ENCODE peak calls at places on chromosomes 5 and 9, in four cellular contexts. One of them, this sample, is unnamed.

GRCh38 chr5:36366883-36367282 is 65.2 kb upstream of the RANBP3L start:
- DNase-seq in GM12878: no peak
- DNase-seq in HL-60: no peak
- DNase-seq in K562: no peak
- DNase-seq in this sample: no peak

GRCh38 chr5:756865-757345 is 27.6 kb downstream of the ZDHHC11B start:
- DNase-seq in K562: no peak
- DNase-seq in GM12878: no peak
- DNase-seq in HL-60: no peak
- DNase-seq in this sample: no peak

GRCh38 chr5:171418982-171419662 is at the start of gene FGF18:
- DNase-seq in K562: peak
- DNase-seq in GM12878: no peak
- DNase-seq in HL-60: no peak
- DNase-seq in this sample: peak

GRCh38 chr5:4862500-4862899 is 277.6 kb upstream of the ADAMTS16 start:
- DNase-seq in HL-60: no peak
- DNase-seq in K562: peak
- DNase-seq in GM12878: no peak
- DNase-seq in this sample: no peak

GRCh38 chr5:135376961-135377621 is 21.9 kb downstream of the MACROH2A1 start:
- DNase-seq in HL-60: no peak
- DNase-seq in K562: no peak
- DNase-seq in GM12878: no peak
- DNase-seq in this sample: peak

GRCh38 chr5:54769746-54770145 is 215.6 kb downstream of the ESM1 start:
- DNase-seq in K562: no peak
- DNase-seq in GM12878: no peak
- DNase-seq in HL-60: no peak
- DNase-seq in this sample: no peak

GRCh38 chr5:111680737-111681413 is 76.1 kb downstream of the NREP start:
- DNase-seq in K562: no peak
- DNase-seq in HL-60: no peak
- DNase-seq in GM12878: no peak
- DNase-seq in this sample: no peak

GRCh38 chr9:92954078-92954861 is 6.9 kb downstream of the FGD3 start:
- DNase-seq in K562: no peak
- DNase-seq in HL-60: no peak
- DNase-seq in GM12878: peak
- DNase-seq in this sample: no peak

GRCh38 chr5:42993516-42994284 is 46.4 kb downstream of the ANXA2R start:
- DNase-seq in GM12878: no peak
- DNase-seq in K562: peak
- DNase-seq in HL-60: peak
- DNase-seq in this sample: no peak

GRCh38 chr5:147621016-147621415 is 111.1 kb upstream of the DPYSL3 start:
- DNase-seq in K562: no peak
- DNase-seq in GM12878: no peak
- DNase-seq in HL-60: no peak
- DNase-seq in this sample: no peak

GRCh38 chr5:107979272-107979671 is 308.5 kb upstream of the EFNA5 start:
- DNase-seq in HL-60: no peak
- DNase-seq in GM12878: no peak
- DNase-seq in K562: no peak
- DNase-seq in this sample: no peak

GRCh38 chr5:154860123-154860522 is 1.7 kb downstream of the CNOT8 start:
- DNase-seq in GM12878: no peak
- DNase-seq in K562: peak
- DNase-seq in HL-60: peak
- DNase-seq in this sample: no peak

GRCh38 chr9:92350129-92350739 is 24.5 kb downstream of the CENPP start:
- DNase-seq in HL-60: no peak
- DNase-seq in K562: no peak
- DNase-seq in GM12878: no peak
- DNase-seq in this sample: no peak

GRCh38 chr9:70466976-70467551 is 52.6 kb upstream of the KLF9 start:
- DNase-seq in GM12878: no peak
- DNase-seq in K562: no peak
- DNase-seq in HL-60: peak
- DNase-seq in this sample: no peak

GRCh38 chr9:120689860-120690259 is 24.4 kb downstream of the MEGF9 start:
- DNase-seq in HL-60: no peak
- DNase-seq in GM12878: no peak
- DNase-seq in K562: no peak
- DNase-seq in this sample: no peak

GRCh38 chr5:14678773-14679334 is 14.3 kb downstream of the OTULIN start:
- DNase-seq in K562: no peak
- DNase-seq in GM12878: no peak
- DNase-seq in HL-60: no peak
- DNase-seq in this sample: no peak

GRCh38 chr9:36744678-36745077 is 172.0 kb downstream of the MELK start:
- DNase-seq in K562: no peak
- DNase-seq in HL-60: no peak
- DNase-seq in GM12878: no peak
- DNase-seq in this sample: no peak
- TF ChIP-seq SPI1 in K562: no peak
- TF ChIP-seq SPI1 in HL-60: no peak
- TF ChIP-seq SPI1 in GM12878: no peak
- TF ChIP-seq SPI1 in this sample: no peak

GRCh38 chr5:143601917-143602333 is 198.4 kb upstream of the NR3C1 start:
- DNase-seq in HL-60: peak
- DNase-seq in K562: peak
- DNase-seq in GM12878: no peak
- DNase-seq in this sample: no peak

GRCh38 chr5:143600396-143601075 is 197.1 kb upstream of the NR3C1 start:
- DNase-seq in K562: no peak
- DNase-seq in GM12878: no peak
- DNase-seq in HL-60: peak
- DNase-seq in this sample: no peak

GRCh38 chr5:143601357-143601756 is 197.9 kb upstream of the NR3C1 start:
- DNase-seq in GM12878: no peak
- DNase-seq in K562: no peak
- DNase-seq in HL-60: no peak
- DNase-seq in this sample: no peak

GRCh38 chr5:143606043-143606752 is 202.7 kb upstream of the NR3C1 start:
- DNase-seq in HL-60: no peak
- DNase-seq in GM12878: peak
- DNase-seq in K562: no peak
- DNase-seq in this sample: peak

DNA sequence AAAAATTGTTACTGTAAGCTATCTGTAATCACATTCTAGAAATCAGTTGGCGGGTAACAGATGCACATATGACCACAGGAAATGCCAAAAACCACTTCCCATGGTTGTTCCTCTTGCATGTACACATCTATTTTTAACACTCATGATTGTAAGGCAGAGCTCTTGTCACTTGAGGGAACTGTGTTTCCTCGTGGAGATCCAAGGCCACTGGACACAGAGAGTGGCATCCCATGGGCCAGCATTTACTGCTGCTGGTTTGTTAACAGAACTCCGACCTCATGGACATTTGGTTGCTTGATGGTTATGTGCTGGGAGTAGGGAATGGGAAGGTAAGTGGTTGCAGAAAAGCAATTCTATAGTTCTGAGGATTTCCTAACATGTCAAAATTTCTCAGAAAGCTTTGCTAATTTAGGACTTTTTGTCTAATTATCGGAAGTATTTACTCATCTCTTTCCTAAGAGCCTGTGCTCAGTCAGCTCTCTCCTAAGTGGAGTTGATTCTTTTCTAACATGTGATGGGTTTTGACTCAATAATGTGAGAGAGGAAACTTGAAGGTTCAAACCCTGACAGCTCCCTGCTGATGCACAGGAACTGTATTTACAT is 202.0 kb upstream of the NR3C1 start:
- DNase-seq in HL-60: peak
- DNase-seq in GM12878: peak
- DNase-seq in K562: no peak
- DNase-seq in this sample: no peak
- TF ChIP-seq SPI1 in HL-60: peak
- TF ChIP-seq SPI1 in GM12878: peak
- TF ChIP-seq SPI1 in K562: no peak
- TF ChIP-seq SPI1 in this sample: peak

DNA sequence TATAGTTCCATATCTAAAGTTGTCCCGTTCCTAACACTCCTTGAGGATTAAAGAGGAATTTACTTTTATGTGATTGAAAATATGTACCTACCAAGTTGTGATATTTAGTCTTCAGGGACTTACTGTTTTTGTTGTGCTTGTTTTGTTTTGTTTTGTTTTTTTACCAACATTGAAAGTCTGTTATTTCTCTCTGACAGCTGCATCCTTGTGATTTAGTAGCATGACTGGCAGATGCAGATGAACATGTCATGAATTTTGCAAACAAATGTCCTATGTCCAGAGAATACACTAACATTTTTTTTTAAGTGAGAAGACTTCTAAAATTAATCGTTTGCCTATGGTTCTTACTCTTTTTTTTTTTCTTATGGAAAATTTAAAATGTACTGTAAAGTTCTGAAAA is 85.4 kb downstream of the MAN2A1 start:
- DNase-seq in GM12878: no peak
- DNase-seq in K562: no peak
- DNase-seq in HL-60: no peak
- DNase-seq in this sample: no peak
- TF ChIP-seq SPI1 in GM12878: no peak
- TF ChIP-seq SPI1 in K562: no peak
- TF ChIP-seq SPI1 in HL-60: no peak
- TF ChIP-seq SPI1 in this sample: no peak

GRCh38 chr5:151063136-151063544 is 17.7 kb downstream of the TNIP1 start:
- DNase-seq in GM12878: no peak
- DNase-seq in K562: peak
- DNase-seq in HL-60: no peak
- DNase-seq in this sample: no peak
- TF ChIP-seq SPI1 in GM12878: no peak
- TF ChIP-seq SPI1 in K562: no peak
- TF ChIP-seq SPI1 in HL-60: no peak
- TF ChIP-seq SPI1 in this sample: no peak

DNA sequence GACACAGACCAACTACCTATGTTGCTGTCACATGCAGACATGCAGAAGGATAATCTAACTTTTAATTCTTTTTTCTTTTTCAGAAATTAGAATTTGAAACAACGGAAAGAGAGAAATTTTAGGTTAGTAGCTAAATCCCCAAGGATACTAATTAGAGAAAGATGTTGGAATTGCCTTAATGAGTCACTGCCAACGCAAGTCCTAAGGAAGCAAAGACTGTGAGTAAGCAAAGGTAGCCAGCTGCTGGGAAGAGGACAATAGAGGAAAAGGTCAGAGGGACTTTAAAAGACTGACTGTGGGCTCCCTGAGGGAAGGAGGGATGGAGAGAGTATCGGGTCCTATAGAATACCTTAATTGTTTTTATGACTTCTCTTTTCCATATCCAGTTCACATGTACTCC is 461.9 kb upstream of the PAPPA start:
- DNase-seq in GM12878: no peak
- DNase-seq in HL-60: no peak
- DNase-seq in K562: no peak
- DNase-seq in this sample: no peak
- TF ChIP-seq SPI1 in GM12878: no peak
- TF ChIP-seq SPI1 in HL-60: no peak
- TF ChIP-seq SPI1 in K562: no peak
- TF ChIP-seq SPI1 in this sample: no peak

GRCh38 chr9:106861585-106862114 is 1.3 kb upstream of the ZNF462 start:
- DNase-seq in GM12878: no peak
- DNase-seq in K562: no peak
- DNase-seq in HL-60: no peak
- DNase-seq in this sample: no peak
- TF ChIP-seq SPI1 in GM12878: no peak
- TF ChIP-seq SPI1 in K562: no peak
- TF ChIP-seq SPI1 in HL-60: no peak
- TF ChIP-seq SPI1 in this sample: no peak

GRCh38 chr5:145946112-145946861 is 9.9 kb downstream of the SH3RF2 start:
- DNase-seq in GM12878: peak
- DNase-seq in HL-60: peak
- DNase-seq in K562: no peak
- DNase-seq in this sample: no peak
- TF ChIP-seq SPI1 in GM12878: no peak
- TF ChIP-seq SPI1 in HL-60: no peak
- TF ChIP-seq SPI1 in K562: no peak
- TF ChIP-seq SPI1 in this sample: no peak

GRCh38 chr9:128456613-128457061 is 831 bp downstream of the ODF2 start:
- DNase-seq in HL-60: peak
- DNase-seq in GM12878: no peak
- DNase-seq in K562: peak
- DNase-seq in this sample: peak
- TF ChIP-seq SPI1 in HL-60: no peak
- TF ChIP-seq SPI1 in GM12878: no peak
- TF ChIP-seq SPI1 in K562: no peak
- TF ChIP-seq SPI1 in this sample: no peak

DNA sequence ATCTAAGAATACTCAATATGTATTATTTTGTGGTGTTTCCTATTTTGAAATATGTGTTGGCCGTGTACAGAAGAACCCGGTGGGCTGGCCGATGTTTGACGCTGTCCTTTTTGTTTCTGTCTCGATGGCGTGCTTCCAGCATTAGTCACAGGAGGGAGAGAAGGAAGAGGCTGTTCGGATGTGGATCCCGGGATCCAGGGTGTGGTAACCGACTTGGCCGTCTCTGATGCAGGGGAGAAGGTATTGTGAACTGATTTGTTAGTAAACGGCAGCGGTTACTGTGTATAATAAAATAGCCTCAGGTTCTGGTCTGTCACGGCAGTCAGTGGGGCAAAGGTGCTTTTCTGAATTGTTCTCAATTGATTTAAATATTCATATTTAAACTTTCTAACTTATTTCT is 275.0 kb downstream of the ARHGEF28 start:
- DNase-seq in GM12878: no peak
- DNase-seq in HL-60: no peak
- DNase-seq in K562: no peak
- DNase-seq in this sample: no peak
- TF ChIP-seq SPI1 in GM12878: no peak
- TF ChIP-seq SPI1 in HL-60: no peak
- TF ChIP-seq SPI1 in K562: no peak
- TF ChIP-seq SPI1 in this sample: no peak

DNA sequence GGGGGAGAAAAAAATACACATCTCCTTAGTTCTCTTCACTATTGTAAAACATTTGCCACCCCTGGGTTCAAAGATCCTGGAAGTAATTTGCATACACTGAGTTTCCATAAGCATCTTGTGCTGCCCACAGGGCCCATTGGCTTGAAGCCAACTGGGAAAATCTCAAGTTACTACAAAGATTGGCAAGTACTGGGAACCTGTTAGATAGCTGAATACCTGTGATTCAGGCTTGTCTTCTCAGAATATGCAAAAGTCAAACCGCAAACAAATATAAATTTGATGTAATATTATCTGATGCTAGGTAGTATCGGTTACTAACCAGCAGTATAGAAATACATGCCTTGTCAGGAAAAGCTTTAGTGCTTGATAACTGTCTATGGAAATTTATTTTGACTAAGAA is 156.9 kb upstream of the FST start:
- DNase-seq in GM12878: no peak
- DNase-seq in HL-60: no peak
- DNase-seq in K562: no peak
- DNase-seq in this sample: no peak
- TF ChIP-seq SPI1 in GM12878: no peak
- TF ChIP-seq SPI1 in HL-60: no peak
- TF ChIP-seq SPI1 in K562: no peak
- TF ChIP-seq SPI1 in this sample: no peak

This sample was measured in GM12891.